ENCODE peak calls at places on chromosomes 2 and 18, in ten cellular contexts. V, W, D, P, C, J, B, G, R and M are unnamed samples.

GRCh38 chr2:227903395-227903794 is 32.0 kb downstream of the DAW1 start:
- DNase-seq in G (no peak), V (no peak), B (no peak), P (no peak), R (no peak), W (no peak), D (no peak), J (no peak), C (no peak), M (no peak)

GRCh38 chr2:241309684-241310117 is 5.8 kb downstream of the HDLBP start:
- DNase-seq in W (no peak), J (no peak), C (no peak), D (peak), V (no peak), G (no peak), B (peak), R (peak), P (peak), M (no peak)

GRCh38 chr2:19576411-19576810 is 218.0 kb upstream of the OSR1 start:
- DNase-seq in J (no peak), P (peak), D (no peak), V (no peak), C (no peak), R (peak), B (no peak), G (no peak), W (no peak), M (no peak)

GRCh38 chr2:215364157-215365155 is 52.6 kb downstream of the ATIC start:
- DNase-seq in W (no peak), J (no peak), D (no peak), P (peak), G (no peak), V (no peak), C (no peak), R (no peak), B (no peak), M (no peak)

GRCh38 chr2:102229141-102229764 is 42.4 kb downstream of the IL1RL2 start:
- DNase-seq in P (no peak), R (no peak), V (no peak), B (no peak), D (no peak), C (no peak), G (no peak), W (no peak), J (no peak), M (peak)

GRCh38 chr2:143426296-143426695 is 297.1 kb downstream of the ARHGAP15 start:
- DNase-seq in J (no peak), B (no peak), C (no peak), V (no peak), P (peak), G (no peak), R (peak), W (no peak), D (peak), M (no peak)

GRCh38 chr2:55430536-55430935 is 10.9 kb upstream of the CCDC88A start:
- DNase-seq in D (no peak), B (no peak), W (no peak), J (no peak), V (no peak), G (no peak), P (no peak), C (no peak), R (no peak), M (no peak)

GRCh38 chr2:62783679-62784078 is 78.2 kb downstream of the EHBP1 start:
- DNase-seq in J (no peak), W (no peak), R (no peak), C (no peak), V (no peak), B (no peak), P (no peak), G (no peak), D (no peak), M (no peak)

GRCh38 chr2:170711774-170712652 is 3.1 kb upstream of the SP5 start:
- DNase-seq in C (no peak), B (no peak), R (no peak), W (peak), V (no peak), D (no peak), P (no peak), G (no peak), J (no peak), M (peak)

GRCh38 chr2:42331569-42332284 is 29.3 kb downstream of the COX7A2L start:
- DNase-seq in G (no peak), J (no peak), B (no peak), W (no peak), D (no peak), C (no peak), V (no peak), R (no peak), P (no peak), M (no peak)

GRCh38 chr2:41782306-41783158 is 265.3 kb upstream of the PKDCC start:
- DNase-seq in G (no peak), V (peak), R (peak), P (peak), D (peak), C (no peak), J (peak), W (peak), B (peak), M (no peak)

GRCh38 chr18:33169218-33169617 is 271.3 kb downstream of the CCDC178 start:
- DNase-seq in J (no peak), G (no peak), D (no peak), R (no peak), W (no peak), C (no peak), P (no peak), V (no peak), B (no peak), M (no peak)